ENCODE peak calls at places on chromosomes 13 and 19, in four cellular contexts. One of them, this sample, is unnamed.

GRCh38 chr19:47863514-47863936 is 4.5 kb downstream of the TPRX2 start:
- DNase-seq in NCI-H2171: peak
- DNase-seq in stimulated activated CD8-positive, alpha-beta memory T cell treated with anti-CD3 and anti-CD28 coated beads, Interleukin-4, amount 100 ng/mL, for 24 hours: peak
- DNase-seq in CD8-positive, alpha-beta memory T cell: peak
- DNase-seq in this sample: peak

GRCh38 chr19:39057615-39058014 is 25.3 kb upstream of the FBXO27 start:
- DNase-seq in CD8-positive, alpha-beta memory T cell: no peak
- DNase-seq in NCI-H2171: no peak
- DNase-seq in stimulated activated CD8-positive, alpha-beta memory T cell treated with anti-CD3 and anti-CD28 coated beads, Interleukin-4, amount 100 ng/mL, for 24 hours: no peak
- DNase-seq in this sample: no peak

GRCh38 chr13:39765801-39766463 is 110.5 kb downstream of the COG6 start:
- DNase-seq in NCI-H2171: peak
- DNase-seq in CD8-positive, alpha-beta memory T cell: no peak
- DNase-seq in stimulated activated CD8-positive, alpha-beta memory T cell treated with anti-CD3 and anti-CD28 coated beads, Interleukin-4, amount 100 ng/mL, for 24 hours: peak
- DNase-seq in this sample: no peak

GRCh38 chr19:42961119-42961518 is 24.1 kb upstream of the PSG7 start:
- DNase-seq in CD8-positive, alpha-beta memory T cell: no peak
- DNase-seq in stimulated activated CD8-positive, alpha-beta memory T cell treated with anti-CD3 and anti-CD28 coated beads, Interleukin-4, amount 100 ng/mL, for 24 hours: no peak
- DNase-seq in NCI-H2171: no peak
- DNase-seq in this sample: no peak

GRCh38 chr19:40576181-40576584 is 490 bp upstream of the SHKBP1 start:
- DNase-seq in CD8-positive, alpha-beta memory T cell: peak
- DNase-seq in stimulated activated CD8-positive, alpha-beta memory T cell treated with anti-CD3 and anti-CD28 coated beads, Interleukin-4, amount 100 ng/mL, for 24 hours: no peak
- DNase-seq in NCI-H2171: no peak
- DNase-seq in this sample: no peak

GRCh38 chr19:6138066-6138465 is 2.6 kb downstream of the ACSBG2 start:
- DNase-seq in stimulated activated CD8-positive, alpha-beta memory T cell treated with anti-CD3 and anti-CD28 coated beads, Interleukin-4, amount 100 ng/mL, for 24 hours: no peak
- DNase-seq in CD8-positive, alpha-beta memory T cell: no peak
- DNase-seq in NCI-H2171: no peak
- DNase-seq in this sample: no peak

GRCh38 chr13:19845758-19846157 is 17.7 kb downstream of the ZMYM5 start:
- DNase-seq in stimulated activated CD8-positive, alpha-beta memory T cell treated with anti-CD3 and anti-CD28 coated beads, Interleukin-4, amount 100 ng/mL, for 24 hours: no peak
- DNase-seq in CD8-positive, alpha-beta memory T cell: no peak
- DNase-seq in NCI-H2171: no peak
- DNase-seq in this sample: no peak

GRCh38 chr13:66887088-66887487 is 343.0 kb downstream of the PCDH9 start:
- DNase-seq in NCI-H2171: peak
- DNase-seq in CD8-positive, alpha-beta memory T cell: no peak
- DNase-seq in stimulated activated CD8-positive, alpha-beta memory T cell treated with anti-CD3 and anti-CD28 coated beads, Interleukin-4, amount 100 ng/mL, for 24 hours: no peak
- DNase-seq in this sample: no peak

This sample was measured in GM19239.